ENCODE peak calls at places on chromosomes 4 and X, in ten cellular contexts. One of them, this sample, is unnamed.

GRCh38 chr4:85233516-85233915 is 241.4 kb upstream of the ARHGAP24 start:
- DNase-seq in posterior cingulate gyrus: no peak
- DNase-seq in LoVo: no peak
- DNase-seq in GM23248: no peak
- DNase-seq in IMR-90: no peak
- DNase-seq in WERI-Rb-1: no peak
- DNase-seq in fibroblast of mammary gland: no peak
- DNase-seq in GM23338: no peak
- DNase-seq in ovary: no peak
- DNase-seq in H7: no peak
- DNase-seq in this sample: no peak

GRCh38 chrX:115589419-115589818 is 28.4 kb downstream of the PLS3 start:
- DNase-seq in posterior cingulate gyrus: no peak
- DNase-seq in LoVo: peak
- DNase-seq in GM23248: peak
- DNase-seq in IMR-90: no peak
- DNase-seq in WERI-Rb-1: no peak
- DNase-seq in fibroblast of mammary gland: no peak
- DNase-seq in GM23338: no peak
- DNase-seq in ovary: no peak
- DNase-seq in H7: no peak
- DNase-seq in this sample: no peak

GRCh38 chr4:6591305-6591704 is 16.3 kb downstream of the MAN2B2 start:
- DNase-seq in posterior cingulate gyrus: no peak
- DNase-seq in LoVo: no peak
- DNase-seq in GM23248: no peak
- DNase-seq in IMR-90: no peak
- DNase-seq in WERI-Rb-1: no peak
- DNase-seq in fibroblast of mammary gland: no peak
- DNase-seq in GM23338: no peak
- DNase-seq in ovary: no peak
- DNase-seq in H7: peak
- DNase-seq in this sample: no peak

GRCh38 chr4:73729534-73730165 is 10.7 kb upstream of the CXCL8 start:
- DNase-seq in posterior cingulate gyrus: peak
- DNase-seq in LoVo: peak
- DNase-seq in GM23248: peak
- DNase-seq in IMR-90: peak
- DNase-seq in WERI-Rb-1: peak
- DNase-seq in fibroblast of mammary gland: peak
- DNase-seq in GM23338: peak
- DNase-seq in ovary: peak
- DNase-seq in H7: peak
- DNase-seq in this sample: no peak

GRCh38 chr4:169253087-169253675 is 17.6 kb downstream of the SH3RF1 start:
- DNase-seq in posterior cingulate gyrus: no peak
- DNase-seq in LoVo: no peak
- DNase-seq in GM23248: no peak
- DNase-seq in IMR-90: no peak
- DNase-seq in WERI-Rb-1: no peak
- DNase-seq in fibroblast of mammary gland: no peak
- DNase-seq in GM23338: no peak
- DNase-seq in ovary: no peak
- DNase-seq in H7: no peak
- DNase-seq in this sample: no peak

GRCh38 chr4:27360651-27361347 is 500.2 kb downstream of the STIM2 start:
- DNase-seq in posterior cingulate gyrus: no peak
- DNase-seq in LoVo: peak
- DNase-seq in GM23248: peak
- DNase-seq in IMR-90: peak
- DNase-seq in WERI-Rb-1: no peak
- DNase-seq in fibroblast of mammary gland: peak
- DNase-seq in GM23338: peak
- DNase-seq in ovary: no peak
- DNase-seq in H7: no peak
- DNase-seq in this sample: no peak

GRCh38 chr4:132180020-132180427 is 969.1 kb upstream of the PCDH10 start:
- DNase-seq in posterior cingulate gyrus: no peak
- DNase-seq in LoVo: no peak
- DNase-seq in GM23248: no peak
- DNase-seq in IMR-90: peak
- DNase-seq in WERI-Rb-1: no peak
- DNase-seq in fibroblast of mammary gland: peak
- DNase-seq in GM23338: no peak
- DNase-seq in ovary: no peak
- DNase-seq in H7: no peak
- DNase-seq in this sample: no peak

GRCh38 chr4:88143504-88143903 is 14.9 kb downstream of the ABCG2 start:
- DNase-seq in posterior cingulate gyrus: no peak
- DNase-seq in LoVo: peak
- DNase-seq in GM23248: peak
- DNase-seq in IMR-90: peak
- DNase-seq in WERI-Rb-1: no peak
- DNase-seq in fibroblast of mammary gland: peak
- DNase-seq in GM23338: no peak
- DNase-seq in ovary: no peak
- DNase-seq in H7: no peak
- DNase-seq in this sample: no peak

GRCh38 chrX:137195991-137196390 is 162.2 kb upstream of the GPR101 start:
- DNase-seq in posterior cingulate gyrus: no peak
- DNase-seq in LoVo: no peak
- DNase-seq in GM23248: peak
- DNase-seq in IMR-90: no peak
- DNase-seq in WERI-Rb-1: no peak
- DNase-seq in fibroblast of mammary gland: peak
- DNase-seq in GM23338: no peak
- DNase-seq in ovary: no peak
- DNase-seq in H7: no peak
- DNase-seq in this sample: no peak

GRCh38 chr4:182778222-182778982 is 138.8 kb downstream of the DCTD start:
- DNase-seq in posterior cingulate gyrus: no peak
- DNase-seq in LoVo: no peak
- DNase-seq in GM23248: no peak
- DNase-seq in IMR-90: peak
- DNase-seq in WERI-Rb-1: no peak
- DNase-seq in fibroblast of mammary gland: no peak
- DNase-seq in GM23338: no peak
- DNase-seq in ovary: no peak
- DNase-seq in H7: no peak
- DNase-seq in this sample: no peak

GRCh38 chr4:38577482-38577881 is 86.5 kb upstream of the KLF3 start:
- DNase-seq in posterior cingulate gyrus: no peak
- DNase-seq in LoVo: no peak
- DNase-seq in GM23248: no peak
- DNase-seq in IMR-90: no peak
- DNase-seq in WERI-Rb-1: no peak
- DNase-seq in fibroblast of mammary gland: no peak
- DNase-seq in GM23338: no peak
- DNase-seq in ovary: no peak
- DNase-seq in H7: no peak
- DNase-seq in this sample: no peak

GRCh38 chrX:138908577-138908976 is 197.1 kb upstream of the FGF13 start:
- DNase-seq in posterior cingulate gyrus: no peak
- DNase-seq in LoVo: no peak
- DNase-seq in GM23248: peak
- DNase-seq in IMR-90: no peak
- DNase-seq in WERI-Rb-1: no peak
- DNase-seq in fibroblast of mammary gland: peak
- DNase-seq in GM23338: no peak
- DNase-seq in ovary: no peak
- DNase-seq in H7: no peak
- DNase-seq in this sample: no peak

GRCh38 chrX:46770817-46771163 is 11.9 kb upstream of the SLC9A7 start:
- DNase-seq in posterior cingulate gyrus: no peak
- DNase-seq in LoVo: no peak
- DNase-seq in GM23248: peak
- DNase-seq in IMR-90: peak
- DNase-seq in WERI-Rb-1: no peak
- DNase-seq in fibroblast of mammary gland: peak
- DNase-seq in GM23338: no peak
- DNase-seq in ovary: no peak
- DNase-seq in H7: no peak
- DNase-seq in this sample: no peak

GRCh38 chrX:40877869-40878268 is 142.5 kb upstream of the MED14 start:
- DNase-seq in posterior cingulate gyrus: no peak
- DNase-seq in LoVo: peak
- DNase-seq in GM23248: peak
- DNase-seq in IMR-90: peak
- DNase-seq in WERI-Rb-1: no peak
- DNase-seq in fibroblast of mammary gland: peak
- DNase-seq in GM23338: no peak
- DNase-seq in ovary: no peak
- DNase-seq in H7: no peak
- DNase-seq in this sample: no peak

GRCh38 chrX:33855251-33855650 is 276.9 kb downstream of the FAM47A start:
- DNase-seq in posterior cingulate gyrus: no peak
- DNase-seq in LoVo: no peak
- DNase-seq in GM23248: no peak
- DNase-seq in IMR-90: no peak
- DNase-seq in WERI-Rb-1: no peak
- DNase-seq in fibroblast of mammary gland: no peak
- DNase-seq in GM23338: peak
- DNase-seq in ovary: no peak
- DNase-seq in H7: peak
- DNase-seq in this sample: no peak

GRCh38 chrX:154540897-154541535 is 5.6 kb downstream of the G6PD start:
- DNase-seq in posterior cingulate gyrus: no peak
- DNase-seq in LoVo: no peak
- DNase-seq in GM23248: no peak
- DNase-seq in IMR-90: no peak
- DNase-seq in WERI-Rb-1: peak
- DNase-seq in fibroblast of mammary gland: no peak
- DNase-seq in GM23338: no peak
- DNase-seq in ovary: no peak
- DNase-seq in H7: no peak
- DNase-seq in this sample: no peak

GRCh38 chr4:121072080-121072835 is at the start of gene NDNF:
- DNase-seq in posterior cingulate gyrus: peak
- DNase-seq in LoVo: peak
- DNase-seq in GM23248: peak
- DNase-seq in IMR-90: peak
- DNase-seq in WERI-Rb-1: peak
- DNase-seq in fibroblast of mammary gland: peak
- DNase-seq in GM23338: peak
- DNase-seq in ovary: peak
- DNase-seq in H7: peak
- DNase-seq in this sample: peak

GRCh38 chr4:169366821-169367220 is 96.1 kb upstream of the SH3RF1 start:
- DNase-seq in posterior cingulate gyrus: no peak
- DNase-seq in LoVo: no peak
- DNase-seq in GM23248: peak
- DNase-seq in IMR-90: no peak
- DNase-seq in WERI-Rb-1: no peak
- DNase-seq in fibroblast of mammary gland: no peak
- DNase-seq in GM23338: no peak
- DNase-seq in ovary: no peak
- DNase-seq in H7: no peak
- DNase-seq in this sample: no peak

GRCh38 chr4:6991771-6992557 is 51.2 kb upstream of the TADA2B start:
- DNase-seq in posterior cingulate gyrus: no peak
- DNase-seq in LoVo: no peak
- DNase-seq in GM23248: peak
- DNase-seq in IMR-90: peak
- DNase-seq in WERI-Rb-1: no peak
- DNase-seq in fibroblast of mammary gland: peak
- DNase-seq in GM23338: no peak
- DNase-seq in ovary: no peak
- DNase-seq in H7: peak
- DNase-seq in this sample: no peak

GRCh38 chr4:173405840-173406606 is 7.1 kb upstream of the SCRG1 start:
- DNase-seq in posterior cingulate gyrus: no peak
- DNase-seq in LoVo: no peak
- DNase-seq in GM23248: no peak
- DNase-seq in IMR-90: no peak
- DNase-seq in WERI-Rb-1: no peak
- DNase-seq in fibroblast of mammary gland: no peak
- DNase-seq in GM23338: no peak
- DNase-seq in ovary: no peak
- DNase-seq in H7: no peak
- DNase-seq in this sample: no peak